ENCODE peak calls at places on chromosomes 6 and 20, in eight cellular contexts. M, U, Y, N, L, T, J and W are unnamed samples.

GRCh38 chr6:43274916-43275597 is 23.0 kb upstream of the SLC22A7 start:
- DNase-seq in N (no peak), Y (no peak), U (no peak), L (no peak), J (no peak), T (no peak), M (peak; percentile 38), W (no peak)

GRCh38 chr6:13593720-13594119 is 19.3 kb downstream of the SIRT5 start:
- DNase-seq in M (no peak), N (no peak), T (no peak), L (no peak), Y (no peak), U (no peak), J (peak; percentile 70), W (no peak)

GRCh38 chr6:42629845-42630244 is 66.0 kb downstream of the UBR2 start:
- DNase-seq in J (no peak), U (no peak), L (no peak), M (no peak), Y (no peak), N (no peak), T (no peak), W (no peak)

GRCh38 chr20:2840138-2840966 is at the start of the genes PCED1A and VPS16:
- DNase-seq in M (peak; percentile 86), L (peak; percentile 92), U (peak; percentile 77), T (peak; percentile 99), Y (peak; percentile 72), J (peak; percentile 86), N (peak; percentile 88), W (peak; percentile 89)

GRCh38 chr20:53900380-53900999 is 169.9 kb downstream of the BCAS1 start:
- DNase-seq in Y (no peak), N (peak; percentile 81), J (peak; percentile 88), U (no peak), M (no peak), L (no peak), T (no peak), W (no peak)

GRCh38 chr6:142301421-142302391 is at the start of gene ADGRG6:
- DNase-seq in M (no peak), N (no peak), U (peak; percentile 69), J (peak; percentile 32), Y (no peak), L (peak; percentile 59), T (peak; percentile 9), W (peak; percentile 46)

GRCh38 chr6:157755032-157755751 is 67.9 kb upstream of the SNX9 start:
- DNase-seq in N (no peak), U (no peak), M (no peak), T (no peak), L (no peak), J (no peak), Y (no peak), W (no peak)

GRCh38 chr6:155541976-155542375 is 86.3 kb upstream of the NOX3 start:
- DNase-seq in J (peak; percentile 6), T (no peak), N (no peak), Y (no peak), U (no peak), L (no peak), M (peak; percentile 9), W (no peak)

GRCh38 chr6:12174878-12175277 is 115.3 kb upstream of the EDN1 start:
- DNase-seq in L (no peak), J (peak; percentile 53), N (no peak), U (no peak), T (no peak), Y (no peak), M (no peak), W (no peak)

GRCh38 chr6:15539722-15540270 is 123.0 kb downstream of the DTNBP1 start:
- DNase-seq in T (no peak), N (peak; percentile 5), L (no peak), M (no peak), J (peak; percentile 44), Y (no peak), U (no peak), W (no peak)

GRCh38 chr6:34027445-34027936 is 118.4 kb downstream of the GRM4 start:
- DNase-seq in M (no peak), Y (no peak), U (peak; percentile 54), L (peak; percentile 42), T (peak; percentile 74), N (peak; percentile 7), J (peak; percentile 36), W (no peak)

GRCh38 chr6:104943781-104944180 is 13.1 kb upstream of the LIN28B start:
- DNase-seq in L (no peak), Y (no peak), U (no peak), J (peak; percentile 40), N (no peak), M (no peak), T (no peak), W (no peak)

GRCh38 chr20:53866787-53867740 is 203.3 kb downstream of the BCAS1 start:
- DNase-seq in N (no peak), U (peak; percentile 94), L (no peak), M (no peak), Y (no peak), J (peak; percentile 40), T (no peak), W (no peak)

GRCh38 chr20:3192226-3193015 is 12.1 kb downstream of the DDRGK1 start:
- DNase-seq in U (no peak), L (no peak), Y (no peak), T (no peak), N (no peak), M (no peak), J (no peak), W (no peak)

GRCh38 chr20:1434571-1435336 is 31.9 kb downstream of the NSFL1C start:
- DNase-seq in M (no peak), N (peak; percentile 87), Y (no peak), T (peak; percentile 28), J (peak; percentile 95), L (no peak), U (peak; percentile 37), W (no peak)

GRCh38 chr6:144286503-144287393 is 1.6 kb downstream of the UTRN start:
- DNase-seq in J (peak; percentile 92), T (no peak), N (peak; percentile 93), Y (no peak), U (peak; percentile 86), L (peak; percentile 86), M (no peak), W (no peak)

GRCh38 chr6:105881608-105882007 is 204.5 kb upstream of the PRDM1 start:
- DNase-seq in J (no peak), Y (no peak), N (no peak), T (no peak), M (no peak), U (no peak), L (no peak), W (no peak)

GRCh38 chr6:143596857-143597256 is 80.9 kb upstream of the PHACTR2 start:
- DNase-seq in U (no peak), J (peak; percentile 82), N (peak; percentile 75), L (peak; percentile 66), Y (no peak), T (no peak), M (no peak), W (no peak)

GRCh38 chr6:135938588-135939215 is 87.2 kb downstream of the PDE7B start:
- DNase-seq in U (peak; percentile 7), N (peak; percentile 62), L (peak; percentile 40), T (no peak), M (no peak), J (peak; percentile 85), Y (peak; percentile 50), W (no peak)

GRCh38 chr20:48614593-48615274 is 213.1 kb downstream of the PREX1 start:
- DNase-seq in J (no peak), T (no peak), M (no peak), L (no peak), U (peak; percentile 18), N (no peak), Y (no peak), W (peak; percentile 27)

GRCh38 chr6:144659202-144659731 is 374.1 kb downstream of the UTRN start:
- DNase-seq in M (no peak), N (no peak), Y (no peak), U (peak; percentile 49), L (no peak), T (peak; percentile 10), J (peak; percentile 63), W (no peak)

GRCh38 chr6:119174879-119175817 is 96.7 kb upstream of the FAM184A start:
- DNase-seq in M (no peak), Y (no peak), J (peak; percentile 27), T (no peak), U (no peak), N (no peak), L (no peak), W (no peak)